ENCODE peak calls at places on chromosomes 13 and 19, in four cellular contexts. One of them, this sample, is unnamed.

GRCh38 chr13:112931028-112931934 is 37.7 kb upstream of the MCF2L start:
- DNase-seq in NCI-H1092: peak; percentile 77
- DNase-seq in sciatic nerve: no peak
- DNase-seq in neural progenitor cell: peak; percentile 73
- DNase-seq in this sample: peak; percentile 14

GRCh38 chr13:24725379-24725778 is 38.6 kb upstream of the RNF17 start:
- DNase-seq in NCI-H1092: no peak
- DNase-seq in sciatic nerve: no peak
- DNase-seq in neural progenitor cell: no peak
- DNase-seq in this sample: peak; percentile 19

GRCh38 chr13:40095695-40096356 is 440.4 kb downstream of the COG6 start:
- DNase-seq in NCI-H1092: no peak
- DNase-seq in sciatic nerve: no peak
- DNase-seq in neural progenitor cell: peak; percentile 52
- DNase-seq in this sample: no peak

GRCh38 chr19:45294291-45295029 is 28.2 kb downstream of the CKM start:
- DNase-seq in NCI-H1092: no peak
- DNase-seq in sciatic nerve: no peak
- DNase-seq in neural progenitor cell: no peak
- DNase-seq in this sample: no peak

GRCh38 chr19:55082023-55082851 is 6.6 kb downstream of the EPS8L1 start:
- DNase-seq in NCI-H1092: no peak
- DNase-seq in sciatic nerve: no peak
- DNase-seq in neural progenitor cell: peak; percentile 72
- DNase-seq in this sample: no peak

GRCh38 chr13:24264976-24265375 is 44.4 kb upstream of the C1QTNF9 start:
- DNase-seq in NCI-H1092: no peak
- DNase-seq in sciatic nerve: no peak
- DNase-seq in neural progenitor cell: no peak
- DNase-seq in this sample: no peak

GRCh38 chr19:50266041-50266440 is 62.6 kb downstream of the MYH14 start:
- DNase-seq in NCI-H1092: no peak
- DNase-seq in sciatic nerve: no peak
- DNase-seq in neural progenitor cell: no peak
- DNase-seq in this sample: no peak

GRCh38 chr19:11995174-11995573 is 30.3 kb downstream of the ZNF763 start:
- DNase-seq in NCI-H1092: no peak
- DNase-seq in sciatic nerve: no peak
- DNase-seq in neural progenitor cell: no peak
- DNase-seq in this sample: no peak

GRCh38 chr13:32911506-32911905 is 104.7 kb upstream of the KL start:
- DNase-seq in NCI-H1092: peak; percentile 46
- DNase-seq in sciatic nerve: no peak
- DNase-seq in neural progenitor cell: peak; percentile 54
- DNase-seq in this sample: peak; percentile 9

GRCh38 chr19:21463449-21464105 is 41.8 kb upstream of the ZNF429 start:
- DNase-seq in NCI-H1092: peak; percentile 81
- DNase-seq in sciatic nerve: no peak
- DNase-seq in neural progenitor cell: peak; percentile 90
- DNase-seq in this sample: no peak

GRCh38 chr13:22777207-22777606 is 403.6 kb upstream of the SGCG start:
- DNase-seq in NCI-H1092: no peak
- DNase-seq in sciatic nerve: no peak
- DNase-seq in neural progenitor cell: no peak
- DNase-seq in this sample: no peak

GRCh38 chr13:26679945-26680516 is 80.6 kb downstream of the GPR12 start:
- DNase-seq in NCI-H1092: no peak
- DNase-seq in sciatic nerve: no peak
- DNase-seq in neural progenitor cell: peak; percentile 77
- DNase-seq in this sample: peak; percentile 74

GRCh38 chr13:40786568-40786996 is 2.8 kb upstream of the SLC25A15 start:
- DNase-seq in NCI-H1092: no peak
- DNase-seq in sciatic nerve: no peak
- DNase-seq in neural progenitor cell: no peak
- DNase-seq in this sample: no peak

GRCh38 chr19:14053032-14053431 is 8.8 kb downstream of the PALM3 start:
- DNase-seq in NCI-H1092: no peak
- DNase-seq in sciatic nerve: no peak
- DNase-seq in neural progenitor cell: no peak
- DNase-seq in this sample: no peak

GRCh38 chr13:113367020-113367560 is 3.2 kb upstream of the GRTP1 start:
- DNase-seq in NCI-H1092: no peak
- DNase-seq in sciatic nerve: no peak
- DNase-seq in neural progenitor cell: no peak
- DNase-seq in this sample: no peak

GRCh38 chr13:113398963-113399754 is 35.2 kb upstream of the GRTP1 start:
- DNase-seq in NCI-H1092: no peak
- DNase-seq in sciatic nerve: no peak
- DNase-seq in neural progenitor cell: peak; percentile 61
- DNase-seq in this sample: no peak

GRCh38 chr13:35920816-35921215 is 210.4 kb downstream of the DCLK1 start:
- DNase-seq in NCI-H1092: no peak
- DNase-seq in sciatic nerve: no peak
- DNase-seq in neural progenitor cell: no peak
- DNase-seq in this sample: no peak

GRCh38 chr13:46578590-46578975 is 25.6 kb downstream of the LRCH1 start:
- DNase-seq in NCI-H1092: no peak
- DNase-seq in sciatic nerve: no peak
- DNase-seq in neural progenitor cell: no peak
- DNase-seq in this sample: no peak

GRCh38 chr13:47397739-47398138 is 500.9 kb upstream of the HTR2A start:
- DNase-seq in NCI-H1092: no peak
- DNase-seq in sciatic nerve: no peak
- DNase-seq in neural progenitor cell: no peak
- DNase-seq in this sample: no peak

GRCh38 chr19:6730153-6730804 is 7.1 kb downstream of the GPR108 start:
- DNase-seq in NCI-H1092: no peak
- DNase-seq in sciatic nerve: peak; percentile 93
- DNase-seq in neural progenitor cell: peak; percentile 76
- DNase-seq in this sample: no peak

GRCh38 chr19:30703645-30704044 is 331.5 kb downstream of the ZNF536 start:
- DNase-seq in NCI-H1092: no peak
- DNase-seq in sciatic nerve: no peak
- DNase-seq in neural progenitor cell: no peak
- DNase-seq in this sample: no peak

GRCh38 chr19:18865106-18865972 is 30.6 kb downstream of the CERS1 start:
- DNase-seq in NCI-H1092: no peak
- DNase-seq in sciatic nerve: no peak
- DNase-seq in neural progenitor cell: no peak
- DNase-seq in this sample: no peak

GRCh38 chr13:33328691-33329090 is 43.1 kb upstream of the STARD13 start:
- DNase-seq in NCI-H1092: no peak
- DNase-seq in sciatic nerve: no peak
- DNase-seq in neural progenitor cell: no peak
- DNase-seq in this sample: no peak

GRCh38 chr13:28761586-28761985 is 42.8 kb upstream of the SLC46A3 start:
- DNase-seq in NCI-H1092: no peak
- DNase-seq in sciatic nerve: no peak
- DNase-seq in neural progenitor cell: no peak
- DNase-seq in this sample: no peak

GRCh38 chr13:32415019-32415418 is 12.9 kb downstream of the N4BP2L1 start:
- DNase-seq in NCI-H1092: no peak
- DNase-seq in sciatic nerve: no peak
- DNase-seq in neural progenitor cell: peak; percentile 51
- DNase-seq in this sample: no peak

GRCh38 chr13:75760182-75760981 is 124.3 kb downstream of the LMO7 start:
- DNase-seq in NCI-H1092: peak; percentile 66
- DNase-seq in sciatic nerve: no peak
- DNase-seq in neural progenitor cell: no peak
- DNase-seq in this sample: no peak

GRCh38 chr13:98083507-98083906 is 59.4 kb upstream of the FARP1 start:
- DNase-seq in NCI-H1092: no peak
- DNase-seq in sciatic nerve: no peak
- DNase-seq in neural progenitor cell: no peak
- DNase-seq in this sample: no peak

GRCh38 chr19:36838784-36839324 is 667 bp upstream of the ZNF790 start:
- DNase-seq in NCI-H1092: no peak
- DNase-seq in sciatic nerve: no peak
- DNase-seq in neural progenitor cell: no peak
- DNase-seq in this sample: no peak

GRCh38 chr13:98771838-98772611 is 19.6 kb upstream of the SLC15A1 start:
- DNase-seq in NCI-H1092: no peak
- DNase-seq in sciatic nerve: no peak
- DNase-seq in neural progenitor cell: no peak
- DNase-seq in this sample: no peak

GRCh38 chr13:95315752-95316151 is 14.5 kb upstream of the ABCC4 start:
- DNase-seq in NCI-H1092: no peak
- DNase-seq in sciatic nerve: no peak
- DNase-seq in neural progenitor cell: no peak
- DNase-seq in this sample: no peak

This sample was measured in NCI-H524 treated with DMSO at 0.1 percent for 48 hours.